ENCODE peak calls at places on chromosomes 1 and 21, in five cellular contexts. G is cardiac muscle cell, P is right lobe of liver, R is endothelial cell of umbilical vein, H is upper lobe of right lung. L is an unnamed sample.
A peak's percentile ranks its signal among the peaks of the same experiment; 100 is the strongest.

GRCh38 chr1:221283532-221283931 is 404.3 kb downstream of the HLX start:
- DNase-seq in G (no peak), P (no peak), R (no peak), H (no peak), L (no peak)

GRCh38 chr1:242477944-242478343 is 46.6 kb downstream of the PLD5 start:
- DNase-seq in G (peak; percentile 75), P (no peak), R (no peak), H (no peak), L (no peak)

GRCh38 chr1:184299076-184299790 is 87.6 kb upstream of the C1orf21 start:
- DNase-seq in G (no peak), P (no peak), R (peak; percentile 63), H (no peak), L (no peak)

GRCh38 chr1:224435318-224435763 is 744 bp upstream of the WDR26 start:
- DNase-seq in G (no peak), P (no peak), R (peak; percentile 42), H (no peak), L (no peak)

GRCh38 chr1:32250893-32251716 is at the start of gene LCK:
- DNase-seq in G (no peak), P (peak; percentile 30), R (no peak), H (no peak), L (no peak)

GRCh38 chr1:239960387-239960786 is 131.3 kb upstream of the FMN2 start:
- DNase-seq in G (no peak), P (no peak), R (no peak), H (no peak), L (no peak)

GRCh38 chr1:221188531-221188930 is 309.3 kb downstream of the HLX start:
- DNase-seq in G (no peak), P (no peak), R (no peak), H (no peak), L (no peak)

GRCh38 chr1:246680180-246680579 is 44.0 kb upstream of the SCCPDH start:
- DNase-seq in G (no peak), P (no peak), R (peak; percentile 27), H (no peak), L (no peak)

GRCh38 chr21:27079807-27080206 is 112.9 kb upstream of the ADAMTS5 start:
- DNase-seq in G (no peak), P (no peak), R (no peak), H (no peak), L (no peak)

GRCh38 chr1:42877380-42877779 is 31.0 kb downstream of the ZNF691 start:
- DNase-seq in G (peak; percentile 45), P (no peak), R (no peak), H (no peak), L (no peak)

GRCh38 chr1:41476807-41477361 is 7.6 kb downstream of the EDN2 start:
- DNase-seq in G (no peak), P (peak; percentile 87), R (no peak), H (no peak), L (no peak)

GRCh38 chr1:208885046-208885445 is 640.9 kb upstream of the PLXNA2 start:
- DNase-seq in G (no peak), P (no peak), R (peak; percentile 78), H (no peak), L (no peak)

GRCh38 chr1:18907914-18908845 is 5.8 kb upstream of the ALDH4A1 start:
- DNase-seq in G (no peak), P (no peak), R (peak; percentile 45), H (no peak), L (no peak)

GRCh38 chr1:27658951-27659496 is 13.0 kb downstream of the IFI6 start:
- DNase-seq in G (no peak), P (no peak), R (no peak), H (no peak), L (no peak)

GRCh38 chr1:220999872-221000863 is 120.9 kb downstream of the HLX start:
- DNase-seq in G (no peak), P (no peak), R (no peak), H (no peak), L (no peak)

GRCh38 chr1:44377925-44378784 is 23.1 kb upstream of the ERI3 start:
- DNase-seq in G (peak; percentile 80), P (peak; percentile 37), R (peak; percentile 61), H (no peak), L (peak; percentile 61)

GRCh38 chr1:229271448-229272120 is 673 bp downstream of the RAB4A start:
- DNase-seq in G (peak; percentile 60), P (no peak), R (peak; percentile 51), H (no peak), L (no peak)

GRCh38 chr1:152959801-152960451 is 10.5 kb upstream of the SPRR4 start:
- DNase-seq in G (no peak), P (no peak), R (no peak), H (no peak), L (no peak)

GRCh38 chr1:26047278-26047874 is 1.5 kb upstream of the SLC30A2 start:
- DNase-seq in G (no peak), P (no peak), R (no peak), H (no peak), L (no peak)

GRCh38 chr21:38562182-38562581 is 63.9 kb upstream of the ERG start:
- DNase-seq in G (no peak), P (no peak), R (no peak), H (no peak), L (no peak)

GRCh38 chr1:207304710-207305151 is 16.7 kb upstream of the CD55 start:
- DNase-seq in G (no peak), P (no peak), R (peak; percentile 97), H (no peak), L (no peak)

GRCh38 chr1:225617956-225618355 is 35.0 kb downstream of the ENAH start:
- DNase-seq in G (no peak), P (no peak), R (no peak), H (no peak), L (no peak)

GRCh38 chr1:60280256-60280655 is 206.7 kb upstream of the C1orf87 start:
- DNase-seq in G (no peak), P (no peak), R (peak; percentile 59), H (no peak), L (no peak)

GRCh38 chr1:246907472-246907871 is 24.3 kb downstream of the AHCTF1 start:
- DNase-seq in G (peak; percentile 71), P (no peak), R (peak; percentile 63), H (no peak), L (no peak)

GRCh38 chr1:27418326-27418761 is 25.9 kb downstream of the GPR3 start:
- DNase-seq in G (peak; percentile 66), P (no peak), R (peak; percentile 65), H (no peak), L (no peak)

GRCh38 chr1:224433041-224433670 is 1.4 kb downstream of the WDR26 start:
- DNase-seq in G (peak; percentile 23), P (peak; percentile 37), R (peak; percentile 59), H (no peak), L (no peak)

GRCh38 chr1:232221790-232222499 is 408.0 kb downstream of the SIPA1L2 start:
- DNase-seq in G (no peak), P (no peak), R (no peak), H (no peak), L (no peak)

GRCh38 chr1:82319526-82319925 is 518.8 kb downstream of the ADGRL2 start:
- DNase-seq in G (no peak), P (no peak), R (no peak), H (no peak), L (no peak)

GRCh38 chr21:40331182-40331581 is 463.9 kb downstream of the PCP4 start:
- DNase-seq in G (peak; percentile 32), P (no peak), R (no peak), H (no peak), L (no peak)

GRCh38 chr21:15616864-15617574 is 112.8 kb upstream of the USP25 start:
- DNase-seq in G (no peak), P (no peak), R (no peak), H (no peak), L (no peak)

GRCh38 chr1:34057751-34058150 is 107.3 kb downstream of the CSMD2 start:
- DNase-seq in G (peak; percentile 68), P (no peak), R (no peak), H (no peak), L (no peak)

GRCh38 chr21:38756746-38757145 is 49.0 kb upstream of the ETS2 start:
- DNase-seq in G (peak; percentile 58), P (no peak), R (no peak), H (no peak), L (no peak)

GRCh38 chr1:73326663-73327062 is 871.3 kb downstream of the LRRIQ3 start:
- DNase-seq in G (no peak), P (no peak), R (no peak), H (no peak), L (no peak)
- H3K9me3 ChIP-seq in G (no peaks in the 10 kb centered on the region), P (no peaks in the 10 kb centered on the region), R (peaks cover 4% of the 10 kb centered on the region), H (peaks cover 2% of the 10 kb centered on the region), L (no peaks in the 10 kb centered on the region)

GRCh38 chr1:71930526-71930925 is 351.8 kb downstream of the NEGR1 start:
- DNase-seq in G (no peak), P (no peak), R (peak; percentile 25), H (no peak), L (no peak)
- H3K27ac ChIP-seq in G (no peak overlapping the region), P (no peak overlapping the region), R (no peak overlapping the region), H (no peak overlapping the region), L (no peak overlapping the region)

GRCh38 chr1:113692342-113692741 is 66.9 kb downstream of the PHTF1 start:
- DNase-seq in G (no peak), P (no peak), R (no peak), H (no peak), L (no peak)
- H3K9me3 ChIP-seq in G (no peaks in the 10 kb centered on the region), P (peaks cover 14% of the 10 kb centered on the region), R (peaks cover 3% of the 10 kb centered on the region), H (peaks cover 15% of the 10 kb centered on the region), L (no peaks in the 10 kb centered on the region)

DNA sequence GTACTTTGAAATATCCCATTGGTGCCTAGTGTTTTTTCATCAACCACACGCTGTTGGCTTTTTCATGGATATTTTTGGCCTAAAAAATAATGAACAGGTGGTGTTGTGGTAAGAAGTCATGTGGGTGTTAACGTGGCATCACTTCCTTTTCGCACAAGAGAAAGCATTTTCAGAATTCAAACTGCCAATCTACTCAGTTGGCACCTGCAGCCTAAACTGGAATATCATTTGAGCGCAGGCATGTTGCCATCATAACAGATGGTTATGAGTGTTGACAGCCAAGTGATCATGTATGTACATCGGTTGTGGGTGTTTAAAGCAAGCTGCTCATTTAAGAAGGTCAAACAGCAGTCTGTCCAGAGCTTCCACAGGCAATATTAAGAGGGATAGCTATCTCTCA is 1963.0 kb downstream of the NCAM2 start:
- DNase-seq in G (no peak), P (no peak), R (no peak), H (no peak), L (no peak)
- H3K27ac ChIP-seq in G (no peak overlapping the region), P (no peak overlapping the region), R (no peak overlapping the region), H (no peak overlapping the region), L (no peak overlapping the region)

DNA sequence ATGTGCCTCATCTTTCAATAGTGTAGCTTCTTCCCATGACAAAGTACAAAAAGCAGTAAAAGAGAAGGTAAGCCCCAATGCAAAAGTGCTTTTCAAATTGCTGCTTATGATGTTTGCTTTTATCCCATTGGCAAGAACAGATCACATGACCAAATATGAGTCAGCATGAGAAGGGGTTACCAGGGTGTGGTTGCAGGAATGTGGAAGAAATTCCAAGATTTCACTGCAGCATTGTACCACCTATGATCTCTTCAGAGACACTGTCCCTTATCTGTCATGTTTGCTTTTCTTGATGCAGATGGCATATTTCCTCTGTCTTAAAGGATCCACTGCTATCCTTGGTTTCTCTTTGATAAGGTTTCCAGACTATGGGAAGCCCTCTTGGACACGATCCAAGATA is 1006.9 kb upstream of the PRMT6 start:
- DNase-seq in G (no peak), P (no peak), R (no peak), H (no peak), L (no peak)
- H3K9me3 ChIP-seq in G (no peaks in the 10 kb centered on the region), P (peaks cover 4% of the 10 kb centered on the region), R (peaks cover 5% of the 10 kb centered on the region), H (no peaks in the 10 kb centered on the region), L (no peaks in the 10 kb centered on the region)

L was measured in iPS DF 6.9.